ENCODE peak calls at places on chromosomes 5 and 9, in nine cellular contexts. One of them, this sample, is unnamed.

GRCh38 chr5:155150012-155150411 is 136.5 kb downstream of the KIF4B start:
- DNase-seq in HEK293T: no peak
- DNase-seq in activated CD8-positive, alpha-beta T cell treated with anti-CD3 and anti-CD28 coated beads for 36 hours: no peak
- DNase-seq in HuH-7.5: no peak
- DNase-seq in heart right ventricle: no peak
- DNase-seq in HL-60: peak; percentile 88
- DNase-seq in mucosa of descending colon: no peak
- DNase-seq in C1 segment of cervical spinal cord: no peak
- DNase-seq in T-helper 2 cell: peak; percentile 3
- DNase-seq in this sample: no peak

GRCh38 chr9:104078596-104078995 is 15.5 kb upstream of the SMC2 start:
- DNase-seq in HEK293T: no peak
- DNase-seq in activated CD8-positive, alpha-beta T cell treated with anti-CD3 and anti-CD28 coated beads for 36 hours: no peak
- DNase-seq in HuH-7.5: no peak
- DNase-seq in heart right ventricle: no peak
- DNase-seq in HL-60: no peak
- DNase-seq in mucosa of descending colon: no peak
- DNase-seq in C1 segment of cervical spinal cord: no peak
- DNase-seq in T-helper 2 cell: no peak
- DNase-seq in this sample: no peak

GRCh38 chr9:4987996-4988421 is 2.9 kb downstream of the JAK2 start:
- DNase-seq in HEK293T: peak; percentile 47
- DNase-seq in activated CD8-positive, alpha-beta T cell treated with anti-CD3 and anti-CD28 coated beads for 36 hours: peak; percentile 67
- DNase-seq in HuH-7.5: peak; percentile 13
- DNase-seq in heart right ventricle: peak; percentile 62
- DNase-seq in HL-60: peak; percentile 68
- DNase-seq in mucosa of descending colon: peak; percentile 77
- DNase-seq in C1 segment of cervical spinal cord: peak; percentile 2
- DNase-seq in T-helper 2 cell: peak; percentile 78
- DNase-seq in this sample: peak; percentile 47

GRCh38 chr9:85224729-85225128 is 517.0 kb downstream of the AGTPBP1 start:
- DNase-seq in HEK293T: no peak
- DNase-seq in activated CD8-positive, alpha-beta T cell treated with anti-CD3 and anti-CD28 coated beads for 36 hours: no peak
- DNase-seq in HuH-7.5: no peak
- DNase-seq in heart right ventricle: no peak
- DNase-seq in HL-60: no peak
- DNase-seq in mucosa of descending colon: no peak
- DNase-seq in C1 segment of cervical spinal cord: no peak
- DNase-seq in T-helper 2 cell: no peak
- DNase-seq in this sample: no peak

GRCh38 chr5:17118631-17119030 is 98.8 kb upstream of the BASP1 start:
- DNase-seq in HEK293T: peak; percentile 35
- DNase-seq in activated CD8-positive, alpha-beta T cell treated with anti-CD3 and anti-CD28 coated beads for 36 hours: peak; percentile 21
- DNase-seq in HuH-7.5: no peak
- DNase-seq in heart right ventricle: peak; percentile 57
- DNase-seq in HL-60: peak; percentile 98
- DNase-seq in mucosa of descending colon: peak; percentile 60
- DNase-seq in C1 segment of cervical spinal cord: peak; percentile 25
- DNase-seq in T-helper 2 cell: no peak
- DNase-seq in this sample: no peak

GRCh38 chr9:18474778-18475177 is 825 bp downstream of the ADAMTSL1 start:
- DNase-seq in HEK293T: no peak
- DNase-seq in activated CD8-positive, alpha-beta T cell treated with anti-CD3 and anti-CD28 coated beads for 36 hours: no peak
- DNase-seq in HuH-7.5: no peak
- DNase-seq in heart right ventricle: no peak
- DNase-seq in HL-60: no peak
- DNase-seq in mucosa of descending colon: no peak
- DNase-seq in C1 segment of cervical spinal cord: no peak
- DNase-seq in T-helper 2 cell: no peak
- DNase-seq in this sample: no peak

GRCh38 chr5:135207866-135208265 is 173.8 kb upstream of the PITX1 start:
- DNase-seq in HEK293T: no peak
- DNase-seq in activated CD8-positive, alpha-beta T cell treated with anti-CD3 and anti-CD28 coated beads for 36 hours: no peak
- DNase-seq in HuH-7.5: no peak
- DNase-seq in heart right ventricle: no peak
- DNase-seq in HL-60: no peak
- DNase-seq in mucosa of descending colon: no peak
- DNase-seq in C1 segment of cervical spinal cord: no peak
- DNase-seq in T-helper 2 cell: no peak
- DNase-seq in this sample: peak; percentile 56

GRCh38 chr5:53712327-53712726 is 151.9 kb downstream of the NDUFS4 start:
- DNase-seq in HEK293T: no peak
- DNase-seq in activated CD8-positive, alpha-beta T cell treated with anti-CD3 and anti-CD28 coated beads for 36 hours: no peak
- DNase-seq in HuH-7.5: no peak
- DNase-seq in heart right ventricle: no peak
- DNase-seq in HL-60: no peak
- DNase-seq in mucosa of descending colon: no peak
- DNase-seq in C1 segment of cervical spinal cord: no peak
- DNase-seq in T-helper 2 cell: no peak
- DNase-seq in this sample: no peak

GRCh38 chr5:141822134-141822533 is 56.1 kb downstream of the PCDH1 start:
- DNase-seq in HEK293T: no peak
- DNase-seq in activated CD8-positive, alpha-beta T cell treated with anti-CD3 and anti-CD28 coated beads for 36 hours: no peak
- DNase-seq in HuH-7.5: no peak
- DNase-seq in heart right ventricle: no peak
- DNase-seq in HL-60: no peak
- DNase-seq in mucosa of descending colon: no peak
- DNase-seq in C1 segment of cervical spinal cord: no peak
- DNase-seq in T-helper 2 cell: no peak
- DNase-seq in this sample: no peak

GRCh38 chr5:2172471-2172870 is 289.7 kb upstream of the IRX4 start:
- DNase-seq in HEK293T: no peak
- DNase-seq in activated CD8-positive, alpha-beta T cell treated with anti-CD3 and anti-CD28 coated beads for 36 hours: no peak
- DNase-seq in HuH-7.5: no peak
- DNase-seq in heart right ventricle: no peak
- DNase-seq in HL-60: no peak
- DNase-seq in mucosa of descending colon: no peak
- DNase-seq in C1 segment of cervical spinal cord: no peak
- DNase-seq in T-helper 2 cell: no peak
- DNase-seq in this sample: no peak

GRCh38 chr9:94613003-94613402 is 19.4 kb upstream of the FBP2 start:
- DNase-seq in HEK293T: no peak
- DNase-seq in activated CD8-positive, alpha-beta T cell treated with anti-CD3 and anti-CD28 coated beads for 36 hours: no peak
- DNase-seq in HuH-7.5: no peak
- DNase-seq in heart right ventricle: no peak
- DNase-seq in HL-60: no peak
- DNase-seq in mucosa of descending colon: no peak
- DNase-seq in C1 segment of cervical spinal cord: no peak
- DNase-seq in T-helper 2 cell: no peak
- DNase-seq in this sample: no peak

GRCh38 chr5:154937186-154937717 is 759 bp downstream of the GEMIN5 start:
- DNase-seq in HEK293T: peak; percentile 4
- DNase-seq in activated CD8-positive, alpha-beta T cell treated with anti-CD3 and anti-CD28 coated beads for 36 hours: no peak
- DNase-seq in HuH-7.5: no peak
- DNase-seq in heart right ventricle: no peak
- DNase-seq in HL-60: no peak
- DNase-seq in mucosa of descending colon: no peak
- DNase-seq in C1 segment of cervical spinal cord: no peak
- DNase-seq in T-helper 2 cell: no peak
- DNase-seq in this sample: no peak

GRCh38 chr5:14440598-14441401 is 140.8 kb upstream of the OTULINL start:
- DNase-seq in HEK293T: no peak
- DNase-seq in activated CD8-positive, alpha-beta T cell treated with anti-CD3 and anti-CD28 coated beads for 36 hours: no peak
- DNase-seq in HuH-7.5: no peak
- DNase-seq in heart right ventricle: peak; percentile 63
- DNase-seq in HL-60: no peak
- DNase-seq in mucosa of descending colon: peak; percentile 19
- DNase-seq in C1 segment of cervical spinal cord: no peak
- DNase-seq in T-helper 2 cell: no peak
- DNase-seq in this sample: no peak

GRCh38 chr9:116998305-116998704 is 311.2 kb downstream of the TRIM32 start:
- DNase-seq in HEK293T: no peak
- DNase-seq in activated CD8-positive, alpha-beta T cell treated with anti-CD3 and anti-CD28 coated beads for 36 hours: no peak
- DNase-seq in HuH-7.5: no peak
- DNase-seq in heart right ventricle: no peak
- DNase-seq in HL-60: no peak
- DNase-seq in mucosa of descending colon: peak; percentile 7
- DNase-seq in C1 segment of cervical spinal cord: no peak
- DNase-seq in T-helper 2 cell: peak; percentile 22
- DNase-seq in this sample: no peak

GRCh38 chr9:130765135-130766030 is 69.7 kb upstream of the ABL1 start:
- DNase-seq in HEK293T: no peak
- DNase-seq in activated CD8-positive, alpha-beta T cell treated with anti-CD3 and anti-CD28 coated beads for 36 hours: peak; percentile 49
- DNase-seq in HuH-7.5: no peak
- DNase-seq in heart right ventricle: no peak
- DNase-seq in HL-60: no peak
- DNase-seq in mucosa of descending colon: no peak
- DNase-seq in C1 segment of cervical spinal cord: no peak
- DNase-seq in T-helper 2 cell: peak; percentile 30
- DNase-seq in this sample: peak; percentile 66

GRCh38 chr9:77291714-77292113 is 114.4 kb downstream of the VPS13A start:
- DNase-seq in HEK293T: peak; percentile 58
- DNase-seq in activated CD8-positive, alpha-beta T cell treated with anti-CD3 and anti-CD28 coated beads for 36 hours: no peak
- DNase-seq in HuH-7.5: peak; percentile 11
- DNase-seq in heart right ventricle: no peak
- DNase-seq in HL-60: peak; percentile 21
- DNase-seq in mucosa of descending colon: peak; percentile 6
- DNase-seq in C1 segment of cervical spinal cord: no peak
- DNase-seq in T-helper 2 cell: no peak
- DNase-seq in this sample: no peak

GRCh38 chr5:150101019-150101418 is 14.7 kb upstream of the CSF1R start:
- DNase-seq in HEK293T: no peak
- DNase-seq in activated CD8-positive, alpha-beta T cell treated with anti-CD3 and anti-CD28 coated beads for 36 hours: no peak
- DNase-seq in HuH-7.5: peak; percentile 2
- DNase-seq in heart right ventricle: no peak
- DNase-seq in HL-60: no peak
- DNase-seq in mucosa of descending colon: no peak
- DNase-seq in C1 segment of cervical spinal cord: no peak
- DNase-seq in T-helper 2 cell: no peak
- DNase-seq in this sample: no peak

GRCh38 chr5:154141686-154142300 is 48.7 kb upstream of the GALNT10 start:
- DNase-seq in HEK293T: peak; percentile 39
- DNase-seq in activated CD8-positive, alpha-beta T cell treated with anti-CD3 and anti-CD28 coated beads for 36 hours: no peak
- DNase-seq in HuH-7.5: no peak
- DNase-seq in heart right ventricle: no peak
- DNase-seq in HL-60: no peak
- DNase-seq in mucosa of descending colon: no peak
- DNase-seq in C1 segment of cervical spinal cord: no peak
- DNase-seq in T-helper 2 cell: no peak
- DNase-seq in this sample: no peak

GRCh38 chr5:157038568-157039187 is 20.2 kb downstream of the HAVCR1 start:
- DNase-seq in HEK293T: no peak
- DNase-seq in activated CD8-positive, alpha-beta T cell treated with anti-CD3 and anti-CD28 coated beads for 36 hours: no peak
- DNase-seq in HuH-7.5: no peak
- DNase-seq in heart right ventricle: no peak
- DNase-seq in HL-60: no peak
- DNase-seq in mucosa of descending colon: no peak
- DNase-seq in C1 segment of cervical spinal cord: no peak
- DNase-seq in T-helper 2 cell: peak; percentile 25
- DNase-seq in this sample: no peak

GRCh38 chr5:124887223-124887622 is 140.8 kb upstream of the ZNF608 start:
- DNase-seq in HEK293T: peak; percentile 21
- DNase-seq in activated CD8-positive, alpha-beta T cell treated with anti-CD3 and anti-CD28 coated beads for 36 hours: no peak
- DNase-seq in HuH-7.5: no peak
- DNase-seq in heart right ventricle: no peak
- DNase-seq in HL-60: no peak
- DNase-seq in mucosa of descending colon: no peak
- DNase-seq in C1 segment of cervical spinal cord: no peak
- DNase-seq in T-helper 2 cell: no peak
- DNase-seq in this sample: no peak

GRCh38 chr5:171668097-171668412 is 117.6 kb upstream of the SMIM23 start:
- DNase-seq in HEK293T: no peak
- DNase-seq in activated CD8-positive, alpha-beta T cell treated with anti-CD3 and anti-CD28 coated beads for 36 hours: no peak
- DNase-seq in HuH-7.5: no peak
- DNase-seq in heart right ventricle: no peak
- DNase-seq in HL-60: no peak
- DNase-seq in mucosa of descending colon: no peak
- DNase-seq in C1 segment of cervical spinal cord: no peak
- DNase-seq in T-helper 2 cell: no peak
- DNase-seq in this sample: no peak

GRCh38 chr5:38557309-38557710 is 864 bp upstream of the LIFR start:
- DNase-seq in HEK293T: no peak
- DNase-seq in activated CD8-positive, alpha-beta T cell treated with anti-CD3 and anti-CD28 coated beads for 36 hours: no peak
- DNase-seq in HuH-7.5: no peak
- DNase-seq in heart right ventricle: no peak
- DNase-seq in HL-60: no peak
- DNase-seq in mucosa of descending colon: no peak
- DNase-seq in C1 segment of cervical spinal cord: no peak
- DNase-seq in T-helper 2 cell: peak; percentile 5
- DNase-seq in this sample: no peak

GRCh38 chr9:134301387-134302129 is 24.7 kb upstream of the RXRA start:
- DNase-seq in HEK293T: no peak
- DNase-seq in activated CD8-positive, alpha-beta T cell treated with anti-CD3 and anti-CD28 coated beads for 36 hours: peak; percentile 89
- DNase-seq in HuH-7.5: peak; percentile 71
- DNase-seq in heart right ventricle: no peak
- DNase-seq in HL-60: no peak
- DNase-seq in mucosa of descending colon: no peak
- DNase-seq in C1 segment of cervical spinal cord: no peak
- DNase-seq in T-helper 2 cell: peak; percentile 88
- DNase-seq in this sample: no peak

GRCh38 chr5:137995077-137995746 is 37.7 kb downstream of the FAM13B start:
- DNase-seq in HEK293T: peak; percentile 15
- DNase-seq in activated CD8-positive, alpha-beta T cell treated with anti-CD3 and anti-CD28 coated beads for 36 hours: no peak
- DNase-seq in HuH-7.5: no peak
- DNase-seq in heart right ventricle: no peak
- DNase-seq in HL-60: peak; percentile 41
- DNase-seq in mucosa of descending colon: no peak
- DNase-seq in C1 segment of cervical spinal cord: no peak
- DNase-seq in T-helper 2 cell: no peak
- DNase-seq in this sample: no peak

GRCh38 chr5:51278458-51279049 is 104.7 kb upstream of the ISL1 start:
- DNase-seq in HEK293T: no peak
- DNase-seq in activated CD8-positive, alpha-beta T cell treated with anti-CD3 and anti-CD28 coated beads for 36 hours: no peak
- DNase-seq in HuH-7.5: no peak
- DNase-seq in heart right ventricle: no peak
- DNase-seq in HL-60: no peak
- DNase-seq in mucosa of descending colon: no peak
- DNase-seq in C1 segment of cervical spinal cord: no peak
- DNase-seq in T-helper 2 cell: no peak
- DNase-seq in this sample: no peak

GRCh38 chr5:156888520-156888919 is 38.4 kb downstream of the PPP1R2B start:
- DNase-seq in HEK293T: no peak
- DNase-seq in activated CD8-positive, alpha-beta T cell treated with anti-CD3 and anti-CD28 coated beads for 36 hours: no peak
- DNase-seq in HuH-7.5: no peak
- DNase-seq in heart right ventricle: no peak
- DNase-seq in HL-60: no peak
- DNase-seq in mucosa of descending colon: peak; percentile 5
- DNase-seq in C1 segment of cervical spinal cord: no peak
- DNase-seq in T-helper 2 cell: peak; percentile 9
- DNase-seq in this sample: no peak

GRCh38 chr5:56064984-56065383 is 70.2 kb upstream of the IL6ST start:
- DNase-seq in HEK293T: no peak
- DNase-seq in activated CD8-positive, alpha-beta T cell treated with anti-CD3 and anti-CD28 coated beads for 36 hours: no peak
- DNase-seq in HuH-7.5: no peak
- DNase-seq in heart right ventricle: no peak
- DNase-seq in HL-60: no peak
- DNase-seq in mucosa of descending colon: no peak
- DNase-seq in C1 segment of cervical spinal cord: no peak
- DNase-seq in T-helper 2 cell: peak; percentile 62
- DNase-seq in this sample: no peak

GRCh38 chr5:112420111-112420864 is 1.2 kb upstream of the EPB41L4A start:
- DNase-seq in HEK293T: peak; percentile 84
- DNase-seq in activated CD8-positive, alpha-beta T cell treated with anti-CD3 and anti-CD28 coated beads for 36 hours: peak; percentile 68
- DNase-seq in HuH-7.5: peak; percentile 73
- DNase-seq in heart right ventricle: peak; percentile 86
- DNase-seq in HL-60: peak; percentile 6
- DNase-seq in mucosa of descending colon: peak; percentile 92
- DNase-seq in C1 segment of cervical spinal cord: peak; percentile 23
- DNase-seq in T-helper 2 cell: peak; percentile 42
- DNase-seq in this sample: peak; percentile 74

GRCh38 chr9:25917593-25918426 is 239.6 kb upstream of the TUSC1 start:
- DNase-seq in HEK293T: no peak
- DNase-seq in activated CD8-positive, alpha-beta T cell treated with anti-CD3 and anti-CD28 coated beads for 36 hours: no peak
- DNase-seq in HuH-7.5: no peak
- DNase-seq in heart right ventricle: no peak
- DNase-seq in HL-60: no peak
- DNase-seq in mucosa of descending colon: no peak
- DNase-seq in C1 segment of cervical spinal cord: no peak
- DNase-seq in T-helper 2 cell: no peak
- DNase-seq in this sample: no peak

GRCh38 chr5:73792687-73793320 is 166.8 kb downstream of the ARHGEF28 start:
- DNase-seq in HEK293T: peak; percentile 70
- DNase-seq in activated CD8-positive, alpha-beta T cell treated with anti-CD3 and anti-CD28 coated beads for 36 hours: peak; percentile 82
- DNase-seq in HuH-7.5: no peak
- DNase-seq in heart right ventricle: peak; percentile 73
- DNase-seq in HL-60: peak; percentile 48
- DNase-seq in mucosa of descending colon: peak; percentile 85
- DNase-seq in C1 segment of cervical spinal cord: peak; percentile 40
- DNase-seq in T-helper 2 cell: peak; percentile 68
- DNase-seq in this sample: peak; percentile 93

GRCh38 chr9:136899196-136899595 is 12.9 kb downstream of the TRAF2 start:
- DNase-seq in HEK293T: no peak
- DNase-seq in activated CD8-positive, alpha-beta T cell treated with anti-CD3 and anti-CD28 coated beads for 36 hours: no peak
- DNase-seq in HuH-7.5: no peak
- DNase-seq in heart right ventricle: no peak
- DNase-seq in HL-60: no peak
- DNase-seq in mucosa of descending colon: peak; percentile 70
- DNase-seq in C1 segment of cervical spinal cord: no peak
- DNase-seq in T-helper 2 cell: no peak
- DNase-seq in this sample: no peak

This sample was measured in lower leg skin.